ENCODE peak calls at places on chromosome 14, in nine cellular contexts. E, J, A, T, Y, U, S, W and N are unnamed samples.

GRCh38 chr14:99384446-99385417 is 95.9 kb downstream of the SETD3 start:
- DNase-seq in Y (no peak), U (no peak), T (no peak), E (no peak), J (no peak), S (no peak), A (no peak), W (no peak), N (no peak)

GRCh38 chr14:90514015-90514398 is 117.2 kb downstream of the CALM1 start:
- DNase-seq in S (no peak), T (no peak), Y (peak), A (no peak), E (no peak), U (no peak), J (no peak), W (peak), N (no peak)

GRCh38 chr14:81222694-81223093 is 1.9 kb upstream of the GTF2A1 start:
- DNase-seq in E (no peak), Y (no peak), J (no peak), T (no peak), S (no peak), W (no peak), A (no peak), U (no peak), N (no peak)

GRCh38 chr14:32513571-32514009 is 184.5 kb downstream of the AKAP6 start:
- DNase-seq in T (no peak), Y (no peak), W (peak), J (no peak), S (no peak), A (no peak), E (no peak), U (no peak), N (no peak)

GRCh38 chr14:57051633-57052032 is 217.1 kb downstream of the EXOC5 start:
- DNase-seq in E (no peak), J (no peak), A (no peak), W (no peak), T (no peak), U (no peak), S (no peak), Y (no peak), N (no peak)

GRCh38 chr14:74571901-74572828 is 39.9 kb downstream of the LTBP2 start:
- DNase-seq in Y (peak), J (no peak), S (no peak), A (no peak), W (peak), U (no peak), T (no peak), E (no peak), N (no peak)

GRCh38 chr14:92596328-92596943 is 82.9 kb downstream of the RIN3 start:
- DNase-seq in U (no peak), S (no peak), T (no peak), A (no peak), J (no peak), Y (no peak), W (no peak), E (no peak), N (no peak)

GRCh38 chr14:105322791-105323556 is 8.4 kb downstream of the PACS2 start:
- DNase-seq in U (no peak), E (no peak), A (no peak), W (no peak), S (no peak), T (no peak), J (no peak), Y (no peak), N (no peak)

GRCh38 chr14:88835661-88836060 is 11.2 kb downstream of the TTC8 start:
- DNase-seq in J (no peak), A (no peak), Y (no peak), S (no peak), E (no peak), T (no peak), W (no peak), U (no peak), N (no peak)

GRCh38 chr14:65164068-65164824 is 61.9 kb upstream of the MAX start:
- DNase-seq in J (peak), W (peak), Y (no peak), S (peak), E (no peak), T (peak), U (peak), A (peak), N (no peak)

GRCh38 chr14:90815817-90816662 is at the start of gene TTC7B:
- DNase-seq in Y (peak), W (peak), J (peak), T (no peak), U (peak), E (peak), S (peak), A (no peak), N (peak)

GRCh38 chr14:85487215-85487614 is 42.7 kb upstream of the FLRT2 start:
- DNase-seq in E (no peak), U (no peak), S (no peak), J (no peak), W (no peak), Y (no peak), A (no peak), T (peak), N (no peak)

GRCh38 chr14:38561657-38562056 is 305.8 kb upstream of the CLEC14A start:
- DNase-seq in S (no peak), A (no peak), J (no peak), W (no peak), E (no peak), Y (no peak), T (no peak), U (no peak), N (no peak)

GRCh38 chr14:73358187-73358586 is 100.2 kb downstream of the NUMB start:
- DNase-seq in J (no peak), S (no peak), A (no peak), U (no peak), T (no peak), W (no peak), Y (no peak), E (no peak), N (no peak)

GRCh38 chr14:71395151-71395604 is 487.9 kb downstream of the PCNX1 start:
- DNase-seq in A (no peak), W (no peak), S (no peak), U (no peak), Y (no peak), E (no peak), J (no peak), T (no peak), N (no peak)

GRCh38 chr14:59688224-59689170 is 111.9 kb upstream of the CCDC175 start:
- DNase-seq in E (no peak), A (peak), U (peak), S (peak), J (peak), T (peak), W (peak), Y (peak), N (no peak)

GRCh38 chr14:71597289-71597920 is 334.8 kb upstream of the RGS6 start:
- DNase-seq in E (no peak), A (no peak), S (no peak), U (no peak), Y (no peak), J (no peak), W (no peak), T (no peak), N (no peak)

GRCh38 chr14:85087201-85087600 is 442.7 kb upstream of the FLRT2 start:
- DNase-seq in W (peak), A (no peak), U (no peak), J (no peak), T (no peak), Y (no peak), S (no peak), E (no peak), N (no peak)

GRCh38 chr14:57346741-57347140 is 43.6 kb upstream of the NAA30 start:
- DNase-seq in T (no peak), J (no peak), S (no peak), U (peak), Y (no peak), E (no peak), W (peak), A (no peak), N (no peak)

GRCh38 chr14:54944737-54945391 is 42.2 kb upstream of the GCH1 start:
- DNase-seq in W (no peak), S (no peak), A (no peak), J (no peak), Y (no peak), U (no peak), E (no peak), T (no peak), N (no peak)

GRCh38 chr14:29741909-29742401 is 185.7 kb downstream of the PRKD1 start:
- DNase-seq in U (no peak), S (no peak), T (peak), E (no peak), Y (no peak), A (no peak), J (no peak), W (no peak), N (no peak)

GRCh38 chr14:29475641-29476040 is 452.0 kb downstream of the PRKD1 start:
- DNase-seq in J (no peak), A (no peak), E (no peak), U (no peak), Y (no peak), T (no peak), W (peak), S (no peak), N (no peak)

GRCh38 chr14:64732066-64732465 is 27.8 kb downstream of the PLEKHG3 start:
- DNase-seq in Y (no peak), A (no peak), J (no peak), U (no peak), T (no peak), W (no peak), S (no peak), E (peak), N (no peak)

GRCh38 chr14:89256273-89256672 is 160.8 kb downstream of the FOXN3 start:
- DNase-seq in Y (no peak), U (no peak), W (no peak), A (no peak), J (no peak), T (no peak), E (no peak), S (no peak), N (no peak)

GRCh38 chr14:89720076-89720687 is 234.3 kb downstream of the EFCAB11 start:
- DNase-seq in U (no peak), Y (no peak), E (no peak), W (no peak), J (no peak), T (no peak), A (peak), S (peak), N (no peak)

GRCh38 chr14:85546390-85546789 is 16.4 kb downstream of the FLRT2 start:
- DNase-seq in E (no peak), U (no peak), T (no peak), A (no peak), J (no peak), Y (no peak), W (no peak), S (no peak), N (no peak)

GRCh38 chr14:67444395-67444794 is 32.4 kb upstream of the PLEK2 start:
- DNase-seq in S (no peak), T (no peak), E (no peak), Y (no peak), U (no peak), A (no peak), W (peak), J (no peak), N (no peak)

GRCh38 chr14:68753696-68754095 is 39.2 kb downstream of the ZFP36L1 start:
- DNase-seq in S (no peak), W (no peak), Y (no peak), T (no peak), E (no peak), A (no peak), U (no peak), J (no peak), N (no peak)

GRCh38 chr14:88323520-88324199 is 591 bp upstream of the KCNK10 start:
- DNase-seq in S (no peak), U (no peak), A (no peak), W (no peak), E (no peak), J (peak), Y (no peak), T (no peak), N (no peak)

GRCh38 chr14:22830329-22831010 is 783 bp downstream of the MRPL52 start:
- DNase-seq in W (no peak), E (peak), J (no peak), S (no peak), T (no peak), Y (no peak), U (no peak), A (no peak), N (no peak)

GRCh38 chr14:31286456-31287293 is 79.1 kb upstream of the HECTD1 start:
- DNase-seq in U (no peak), T (no peak), Y (no peak), W (peak), E (no peak), S (no peak), J (peak), A (no peak), N (peak)